ENCODE peak calls at places on chromosomes 6 and 20, in four cellular contexts. One of them, this sample, is unnamed.

GRCh38 chr6:25788305-25788922 is 33.9 kb downstream of the SLC17A4 start:
- DNase-seq in H9: peak; percentile 71
- DNase-seq in IMR-90: peak; percentile 51
- DNase-seq in H1: peak; percentile 76
- DNase-seq in this sample: peak; percentile 74

GRCh38 chr6:41288025-41288777 is 1.7 kb upstream of the TREM1 start:
- DNase-seq in H9: no peak
- DNase-seq in IMR-90: peak; percentile 11
- DNase-seq in H1: no peak
- DNase-seq in this sample: no peak

GRCh38 chr6:150749091-150749670 is 116.3 kb upstream of the MTHFD1L start:
- DNase-seq in H9: no peak
- DNase-seq in IMR-90: no peak
- DNase-seq in H1: no peak
- DNase-seq in this sample: no peak

GRCh38 chr6:155939253-155939652 is 483.6 kb upstream of the NOX3 start:
- DNase-seq in H9: no peak
- DNase-seq in IMR-90: no peak
- DNase-seq in H1: no peak
- DNase-seq in this sample: no peak

GRCh38 chr20:57811373-57812020 is 101.7 kb upstream of the PMEPA1 start:
- DNase-seq in H9: no peak
- DNase-seq in IMR-90: no peak
- DNase-seq in H1: no peak
- DNase-seq in this sample: no peak

GRCh38 chr20:42191140-42191860 is 573.1 kb upstream of the CHD6 start:
- DNase-seq in H9: peak; percentile 43
- DNase-seq in IMR-90: no peak
- DNase-seq in H1: no peak
- DNase-seq in this sample: peak; percentile 63

GRCh38 chr20:32535316-32535952 is 49.7 kb downstream of the NOL4L start:
- DNase-seq in H9: no peak
- DNase-seq in IMR-90: no peak
- DNase-seq in H1: no peak
- DNase-seq in this sample: no peak

GRCh38 chr20:41392871-41393704 is 26.5 kb upstream of the EMILIN3 start:
- DNase-seq in H9: no peak
- DNase-seq in IMR-90: no peak
- DNase-seq in H1: no peak
- DNase-seq in this sample: no peak

GRCh38 chr6:37313698-37314097 is 40.1 kb upstream of the RNF8 start:
- DNase-seq in H9: no peak
- DNase-seq in IMR-90: no peak
- DNase-seq in H1: no peak
- DNase-seq in this sample: no peak

GRCh38 chr6:21741221-21742109 is 147.9 kb downstream of the SOX4 start:
- DNase-seq in H9: no peak
- DNase-seq in IMR-90: peak; percentile 43
- DNase-seq in H1: no peak
- DNase-seq in this sample: peak; percentile 51

GRCh38 chr6:43771210-43771857 is 1.3 kb downstream of the VEGFA start:
- DNase-seq in H9: no peak
- DNase-seq in IMR-90: peak; percentile 45
- DNase-seq in H1: peak; percentile 66
- DNase-seq in this sample: peak; percentile 57

GRCh38 chr6:43456737-43457126 is 1.4 kb upstream of the DLK2 start:
- DNase-seq in H9: no peak
- DNase-seq in IMR-90: no peak
- DNase-seq in H1: no peak
- DNase-seq in this sample: no peak

GRCh38 chr6:16511048-16511660 is 250.1 kb downstream of the ATXN1 start:
- DNase-seq in H9: no peak
- DNase-seq in IMR-90: peak; percentile 48
- DNase-seq in H1: no peak
- DNase-seq in this sample: peak; percentile 36

GRCh38 chr20:31485450-31486339 is 10.6 kb downstream of the REM1 start:
- DNase-seq in H9: no peak
- DNase-seq in IMR-90: peak; percentile 8
- DNase-seq in H1: no peak
- DNase-seq in this sample: no peak

GRCh38 chr20:33313686-33314314 is 30.8 kb downstream of the BPIFB1 start:
- DNase-seq in H9: no peak
- DNase-seq in IMR-90: no peak
- DNase-seq in H1: no peak
- DNase-seq in this sample: no peak

GRCh38 chr6:82786251-82786650 is 279.4 kb downstream of the UBE3D start:
- DNase-seq in H9: no peak
- DNase-seq in IMR-90: no peak
- DNase-seq in H1: no peak
- DNase-seq in this sample: no peak

GRCh38 chr6:12383448-12383847 is 93.3 kb downstream of the EDN1 start:
- DNase-seq in H9: no peak
- DNase-seq in IMR-90: no peak
- DNase-seq in H1: no peak
- DNase-seq in this sample: no peak

GRCh38 chr6:9121551-9121950 is 686.2 kb upstream of the SLC35B3 start:
- DNase-seq in H9: no peak
- DNase-seq in IMR-90: peak; percentile 36
- DNase-seq in H1: no peak
- DNase-seq in this sample: no peak

GRCh38 chr20:64159711-64160110 is 4.5 kb upstream of the MYT1 start:
- DNase-seq in H9: no peak
- DNase-seq in IMR-90: no peak
- DNase-seq in H1: no peak
- DNase-seq in this sample: no peak

GRCh38 chr6:108710560-108710959 is 137.7 kb upstream of the ARMC2 start:
- DNase-seq in H9: no peak
- DNase-seq in IMR-90: no peak
- DNase-seq in H1: no peak
- DNase-seq in this sample: no peak
- H2AK5ac ChIP-seq in H9: no peak overlapping the region
- H2AK5ac ChIP-seq in IMR-90: no peak overlapping the region
- H2AK5ac ChIP-seq in H1: no peak overlapping the region
- H2AK5ac ChIP-seq in this sample: no peak overlapping the region

GRCh38 chr6:4399656-4400055 is 264.3 kb upstream of the ECI2 start:
- DNase-seq in H9: no peak
- DNase-seq in IMR-90: no peak
- DNase-seq in H1: no peak
- DNase-seq in this sample: no peak
- H4K5ac ChIP-seq in H9: no peak overlapping the region
- H4K5ac ChIP-seq in IMR-90: no peak overlapping the region
- H4K5ac ChIP-seq in H1: no peak overlapping the region
- H4K5ac ChIP-seq in this sample: no peak overlapping the region

GRCh38 chr20:36373089-36373488 is 67.0 kb downstream of the DLGAP4 start:
- DNase-seq in H9: no peak
- DNase-seq in IMR-90: no peak
- DNase-seq in H1: no peak
- DNase-seq in this sample: no peak

GRCh38 chr20:36377348-36378326 is 71.5 kb downstream of the DLGAP4 start:
- DNase-seq in H9: peak; percentile 49
- DNase-seq in IMR-90: no peak
- DNase-seq in H1: no peak
- DNase-seq in this sample: no peak

GRCh38 chr20:36384022-36384619 is 78.0 kb downstream of the DLGAP4 start:
- DNase-seq in H9: peak; percentile 85
- DNase-seq in IMR-90: peak; percentile 24
- DNase-seq in H1: peak; percentile 90
- DNase-seq in this sample: peak; percentile 91

GRCh38 chr20:36374995-36375394 is 68.9 kb downstream of the DLGAP4 start:
- DNase-seq in H9: no peak
- DNase-seq in IMR-90: no peak
- DNase-seq in H1: no peak
- DNase-seq in this sample: no peak

DNA sequence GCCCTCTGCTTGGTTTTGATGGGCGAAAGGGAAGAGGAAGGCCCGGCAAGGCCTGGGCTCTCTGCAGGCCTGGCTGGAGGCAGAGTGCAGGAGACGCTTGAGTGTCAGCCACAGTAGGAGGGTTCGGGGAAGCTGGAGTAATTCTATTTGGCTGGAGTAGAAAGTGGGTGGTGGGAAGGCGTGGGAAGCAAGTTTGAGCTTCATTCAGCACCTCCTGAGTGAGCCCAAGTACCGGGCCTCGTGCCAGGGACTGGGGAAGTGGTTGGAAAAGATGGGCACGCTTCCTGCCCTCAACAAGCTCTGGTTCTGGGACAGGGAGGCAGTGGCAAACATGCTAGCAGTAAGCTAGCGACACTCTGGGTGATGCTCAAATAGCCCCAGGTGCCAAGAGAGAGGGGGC is 72.5 kb downstream of the DLGAP4 start:
- DNase-seq in H9: no peak
- DNase-seq in IMR-90: no peak
- DNase-seq in H1: no peak
- DNase-seq in this sample: no peak
- H2AK5ac ChIP-seq in H9: no peak overlapping the region
- H2AK5ac ChIP-seq in IMR-90: no peak overlapping the region
- H2AK5ac ChIP-seq in H1: no peak overlapping the region
- H2AK5ac ChIP-seq in this sample: no peak overlapping the region

DNA sequence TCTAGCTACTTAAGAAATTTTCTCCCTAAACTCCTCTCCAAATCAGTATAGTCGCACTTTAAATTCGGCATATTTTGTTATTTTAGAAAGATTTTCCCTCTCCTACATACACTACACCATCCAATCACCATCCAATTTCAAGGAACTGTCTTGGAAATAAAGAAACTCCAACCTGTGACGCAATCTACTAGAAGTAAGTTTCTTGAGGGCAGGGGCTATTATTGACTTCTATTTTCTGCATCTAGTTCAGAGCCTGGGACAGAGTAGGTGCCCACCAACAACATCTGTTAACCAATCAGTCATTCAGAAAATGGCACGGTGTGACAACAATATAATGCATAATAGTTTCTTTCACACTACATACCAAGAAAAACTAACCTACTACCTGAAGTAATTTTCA is 3.6 kb downstream of the ATG5 start:
- DNase-seq in H9: no peak
- DNase-seq in IMR-90: no peak
- DNase-seq in H1: no peak
- DNase-seq in this sample: no peak
- H4K5ac ChIP-seq in H9: no peak overlapping the region
- H4K5ac ChIP-seq in IMR-90: no peak overlapping the region
- H4K5ac ChIP-seq in H1: no peak overlapping the region
- H4K5ac ChIP-seq in this sample: no peak overlapping the region

DNA sequence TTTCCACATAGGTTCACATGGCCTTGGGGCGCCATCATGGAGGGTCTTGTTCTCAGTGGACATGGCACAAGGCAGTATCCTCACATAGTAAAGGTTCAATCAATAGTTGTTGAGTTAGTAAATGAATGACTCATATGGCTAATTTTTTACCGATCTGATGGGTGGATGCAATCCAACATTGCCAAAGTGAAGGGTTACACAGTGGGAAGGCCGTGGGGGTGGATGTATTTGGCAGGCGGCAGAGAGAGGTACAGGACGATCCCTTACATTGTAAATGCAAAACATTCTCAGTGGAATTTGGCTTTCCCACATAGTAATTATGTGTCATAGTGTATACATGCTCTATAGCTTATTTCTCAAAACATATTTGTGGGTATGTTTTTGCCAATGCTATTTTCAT is 21.0 kb upstream of the PDE7B start:
- DNase-seq in H9: no peak
- DNase-seq in IMR-90: peak; percentile 85
- DNase-seq in H1: no peak
- DNase-seq in this sample: no peak
- H2AK5ac ChIP-seq in H9: no peak overlapping the region
- H2AK5ac ChIP-seq in IMR-90: peak overlapping the region; percentile 72
- H2AK5ac ChIP-seq in H1: no peak overlapping the region
- H2AK5ac ChIP-seq in this sample: no peak overlapping the region

GRCh38 chr20:2799688-2800589 is 488 bp downstream of the CPXM1 start:
- DNase-seq in H9: peak; percentile 49
- DNase-seq in IMR-90: peak; percentile 7
- DNase-seq in H1: peak; percentile 72
- DNase-seq in this sample: peak; percentile 65
- H4K5ac ChIP-seq in H9: no peak overlapping the region
- H4K5ac ChIP-seq in IMR-90: peak overlapping the region; percentile 32
- H4K5ac ChIP-seq in H1: peak overlapping the region; percentile 87
- H4K5ac ChIP-seq in this sample: no peak overlapping the region